ENCODE peak calls at places on chromosomes 2 and 18, in six cellular contexts. W is IMR-90, V is aorta, T is tibial nerve, K is colonic mucosa, F is cardiac muscle cell. U is an unnamed sample.
A peak's percentile ranks its signal among the peaks of the same experiment; 100 is the strongest.

GRCh38 chr2:37020212-37020886 is 54.0 kb upstream of the STRN start:
- DNase-seq in F (peak; percentile 78), V (peak; percentile 88), K (no peak), T (peak; percentile 58), W (peak; percentile 94), U (no peak)

GRCh38 chr2:240916571-240917008 is 10.5 kb downstream of the CROCC2 start:
- DNase-seq in T (peak; percentile 73), K (no peak), F (peak; percentile 44), W (peak; percentile 84), V (peak; percentile 86), U (peak; percentile 96)

GRCh38 chr2:48306409-48307284 is 223.3 kb upstream of the STON1 start:
- DNase-seq in V (no peak), W (peak; percentile 26), F (no peak), T (no peak), K (no peak), U (no peak)

GRCh38 chr2:176565641-176566323 is 296.5 kb downstream of the MTX2 start:
- DNase-seq in F (no peak), W (peak; percentile 70), K (no peak), V (peak; percentile 45), T (no peak), U (peak; percentile 83)

GRCh38 chr2:99088017-99088416 is 53.5 kb upstream of the C2orf15 start:
- DNase-seq in F (no peak), V (no peak), K (no peak), T (no peak), W (no peak), U (no peak)

GRCh38 chr2:202716953-202717597 is 82.3 kb downstream of the FAM117B start:
- DNase-seq in F (no peak), K (no peak), W (no peak), T (no peak), V (no peak), U (no peak)

GRCh38 chr18:49819768-49820662 is 6.7 kb upstream of the ACAA2 start:
- DNase-seq in V (no peak), T (no peak), F (no peak), W (no peak), K (no peak), U (no peak)

GRCh38 chr2:65031341-65032015 is 24.7 kb upstream of the CEP68 start:
- DNase-seq in K (peak; percentile 69), F (no peak), T (no peak), V (no peak), W (no peak), U (no peak)

GRCh38 chr2:202780514-202781021 is 91.0 kb downstream of the ICA1L start:
- DNase-seq in V (no peak), W (peak; percentile 85), F (no peak), T (no peak), K (no peak), U (peak; percentile 14)

GRCh38 chr2:38147333-38148121 is 71.6 kb upstream of the CYP1B1 start:
- DNase-seq in W (peak; percentile 47), F (no peak), V (no peak), K (no peak), T (no peak), U (no peak)

GRCh38 chr2:38146302-38146916 is 70.5 kb upstream of the CYP1B1 start:
- DNase-seq in V (peak; percentile 70), K (no peak), T (no peak), W (peak; percentile 95), F (no peak), U (peak; percentile 98)

GRCh38 chr2:38146917-38147307 is 71.0 kb upstream of the CYP1B1 start:
- DNase-seq in V (peak; percentile 54), K (no peak), F (peak; percentile 4), T (no peak), W (peak; percentile 99), U (peak; percentile 91)

GRCh38 chr2:38142627-38143026 is 66.7 kb upstream of the CYP1B1 start:
- DNase-seq in W (no peak), V (no peak), T (no peak), F (no peak), K (no peak), U (no peak)

GRCh38 chr2:38145226-38145625 is 69.3 kb upstream of the CYP1B1 start:
- DNase-seq in K (no peak), F (no peak), W (no peak), V (no peak), T (no peak), U (no peak)
- H3K27ac ChIP-seq in K (no peak overlapping the region), F (no peak overlapping the region), W (peak overlapping the region; percentile 95), V (no peak overlapping the region), T (peak overlapping the region; percentile 84), U (peak overlapping the region; percentile 99)

DNA sequence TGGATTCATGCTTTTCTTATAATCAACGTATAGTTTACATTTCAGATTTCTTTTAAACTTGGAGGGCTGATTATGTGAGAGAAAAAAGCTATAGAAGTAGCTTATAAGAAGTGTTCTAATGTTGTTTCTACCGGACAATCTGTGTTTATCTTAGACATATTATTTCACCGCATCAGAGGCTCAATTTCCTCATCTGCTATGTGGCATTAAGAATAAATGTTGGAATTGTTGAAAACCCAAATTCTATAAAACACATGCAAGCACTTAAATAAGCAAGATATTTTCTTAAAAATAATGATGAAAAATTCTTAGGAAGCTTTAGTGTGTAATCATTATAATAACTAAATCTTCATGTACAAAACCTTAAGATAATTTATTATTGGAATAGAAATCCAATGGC is 407.9 kb downstream of the HRH4 start:
- DNase-seq in V (no peak), T (no peak), F (no peak), K (no peak), W (peak; percentile 67), U (no peak)
- H3K4me3 ChIP-seq in V (no peak overlapping the region), T (no peak overlapping the region), F (no peak overlapping the region), K (no peak overlapping the region), W (no peak overlapping the region), U (no peak overlapping the region)

DNA sequence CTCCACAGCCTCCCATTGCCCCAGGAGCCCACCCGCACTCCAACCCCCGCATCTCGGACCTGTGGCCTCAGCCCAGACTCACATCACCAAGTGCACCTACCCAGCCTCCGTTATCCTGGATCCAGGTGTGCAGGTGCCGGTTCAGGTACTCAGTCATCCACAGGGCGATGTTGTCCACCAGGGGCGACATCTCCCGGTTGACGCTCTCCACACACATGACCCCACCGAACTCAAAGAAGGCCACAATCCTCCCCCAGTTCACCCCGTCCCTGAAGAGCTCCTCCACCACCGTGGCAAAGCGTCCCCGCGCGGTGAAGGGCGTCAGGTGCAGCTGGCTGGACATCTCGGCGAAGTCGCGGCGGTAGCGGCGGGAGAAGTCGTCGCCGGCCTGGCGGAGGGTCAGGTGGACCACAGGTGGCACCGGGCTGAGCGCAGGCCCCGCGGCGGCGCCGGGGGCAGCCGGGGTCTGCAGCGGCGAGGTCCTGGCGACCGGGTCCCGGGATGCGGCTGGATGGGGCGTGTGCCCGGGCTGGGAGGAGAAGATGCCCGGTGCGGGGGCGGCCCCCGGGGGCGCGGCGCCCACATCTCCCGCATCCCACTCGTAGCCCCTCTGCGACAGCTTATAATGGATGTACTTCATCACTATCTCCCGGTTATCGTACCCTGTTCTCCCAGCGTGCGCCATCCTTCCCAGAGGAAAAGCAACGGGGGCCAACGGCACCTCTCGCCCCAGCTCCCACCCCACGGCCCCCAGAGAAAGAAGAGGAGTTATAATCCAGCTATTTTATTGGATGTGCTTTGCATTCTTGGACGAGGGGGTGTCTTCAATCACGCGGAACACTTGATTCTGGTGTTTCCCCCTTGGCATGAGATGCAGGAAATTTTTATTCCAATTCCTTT is 1.3 kb downstream of the BCL2 start:
- DNase-seq in T (peak; percentile 46), W (no peak), K (peak; percentile 84), V (peak; percentile 81), F (peak; percentile 35), U (no peak)
- H3K4me1 ChIP-seq in T (peaks cover 25% of the 10 kb centered on the region), W (peaks cover 10% of the 10 kb centered on the region), K (peaks cover 3% of the 10 kb centered on the region), V (no peaks in the 10 kb centered on the region), F (no peaks in the 10 kb centered on the region), U (peaks cover 29% of the 10 kb centered on the region)

DNA sequence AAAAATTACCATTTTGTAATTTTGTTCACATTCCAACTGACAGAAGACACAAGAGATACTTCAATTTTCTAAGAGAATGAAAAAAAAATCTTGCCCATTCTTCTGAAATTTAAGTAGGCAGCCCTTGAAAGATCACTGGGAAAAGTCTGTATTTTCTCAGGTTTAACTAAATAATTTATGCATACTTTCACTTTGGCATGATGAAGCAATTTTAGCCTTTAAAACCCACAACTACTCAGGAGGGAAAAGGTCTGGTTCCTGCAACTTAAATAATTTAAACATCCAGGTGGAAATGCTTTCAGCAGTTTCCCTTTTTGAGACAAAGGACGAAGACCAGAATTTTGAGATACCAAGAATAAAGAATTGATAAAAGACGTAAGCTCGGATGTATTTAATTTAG is 61.4 kb downstream of the ZEB2 start:
- DNase-seq in K (no peak), W (no peak), F (no peak), V (no peak), T (no peak), U (no peak)
- H3K27ac ChIP-seq in K (no peak overlapping the region), W (no peak overlapping the region), F (peak overlapping the region; percentile 75), V (no peak overlapping the region), T (peak overlapping the region; percentile 90), U (no peak overlapping the region)

DNA sequence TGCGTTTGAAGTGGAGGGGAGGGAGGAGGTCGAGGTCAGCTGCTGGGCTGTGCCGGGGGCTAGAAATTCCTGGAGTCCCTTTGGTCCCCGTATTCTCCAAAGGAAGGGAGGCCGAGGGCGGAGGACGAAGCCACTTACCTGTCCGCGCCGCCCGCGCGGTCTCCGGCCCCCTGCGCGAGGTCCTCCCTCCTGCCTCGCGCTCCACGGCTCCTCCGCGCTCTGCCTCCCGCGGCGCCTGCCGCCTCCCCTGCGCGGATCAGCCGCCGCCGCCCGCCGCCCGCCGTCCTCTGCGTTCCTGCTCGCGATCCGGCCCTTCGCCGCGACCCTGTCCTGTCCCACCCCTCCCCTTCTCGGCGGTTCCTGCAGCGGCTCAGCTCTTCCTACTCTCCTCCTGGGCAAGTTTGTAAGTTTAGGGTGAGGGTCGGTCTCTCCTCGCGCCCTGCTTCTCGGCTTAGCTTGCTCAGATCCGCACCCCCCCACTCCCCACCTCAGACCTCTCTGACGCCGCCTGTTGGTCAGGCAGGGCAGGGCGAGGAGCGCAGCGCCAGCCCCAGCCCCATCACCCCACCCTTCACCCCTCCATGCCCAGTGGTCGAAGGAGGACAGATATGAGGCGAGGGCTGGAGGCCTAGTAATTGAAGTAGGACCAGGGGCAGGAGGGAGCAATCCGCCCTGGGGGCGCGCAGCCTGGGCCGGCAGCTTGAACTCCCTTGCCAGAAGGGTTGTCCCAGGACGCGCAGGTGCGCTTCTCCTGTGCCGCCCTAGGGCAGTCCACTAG is 9.7 kb upstream of the SKOR2 start:
- DNase-seq in K (no peak), F (no peak), T (no peak), W (no peak), V (no peak), U (no peak)
- H3K4me3 ChIP-seq in K (no peak overlapping the region), F (no peak overlapping the region), T (no peak overlapping the region), W (no peak overlapping the region), V (no peak overlapping the region), U (no peak overlapping the region)

GRCh38 chr2:10408649-10409579 is 39.2 kb downstream of the ODC1 start:
- DNase-seq in K (peak; percentile 91), W (peak; percentile 64), F (peak; percentile 90), T (peak; percentile 47), V (peak; percentile 79), U (peak; percentile 80)
- H3K4me1 ChIP-seq in K (peaks cover 8% of the 10 kb centered on the region), W (peaks cover 23% of the 10 kb centered on the region), F (peaks cover 2% of the 10 kb centered on the region), T (peaks cover 50% of the 10 kb centered on the region), V (peaks cover 4% of the 10 kb centered on the region), U (peaks cover 92% of the 10 kb centered on the region)

U was measured in SJSA1.